ENCODE peak calls at places on chromosome 19, in seven cellular contexts. D is WTC11, P is HCT116, H is K562, Y is H1, W is GM12878, M is HepG2. V is an unnamed sample.

GRCh38 chr19:50922316-50922853 is 11.2 kb upstream of the KLK4 start:
- DNase-seq in D (peak), P (peak), H (peak), Y (peak), W (peak), M (peak), V (peak)

GRCh38 chr19:37855098-37855497 is 51.3 kb downstream of the WDR87 start:
- DNase-seq in D (no peak), P (no peak), H (no peak), Y (no peak), W (no peak), M (no peak), V (no peak)

GRCh38 chr19:390386-391198 is 18.4 kb downstream of the C2CD4C start:
- DNase-seq in D (no peak), P (no peak), H (no peak), Y (no peak), W (no peak), M (no peak), V (no peak)

GRCh38 chr19:41595258-41595889 is 19.4 kb downstream of the CEACAM21 start:
- DNase-seq in D (peak), P (peak), H (peak), Y (peak), W (peak), M (peak), V (peak)

GRCh38 chr19:14113762-14114414 is 3.7 kb downstream of the PRKACA start:
- DNase-seq in D (peak), P (peak), H (peak), Y (peak), W (no peak), M (no peak), V (peak)

GRCh38 chr19:57362419-57362818 is 932 bp upstream of the TRAPPC2B start:
- DNase-seq in D (no peak), P (no peak), H (no peak), Y (no peak), W (no peak), M (no peak), V (no peak)

GRCh38 chr19:50427997-50428425 is 4.7 kb upstream of the MYBPC2 start:
- DNase-seq in D (peak), P (no peak), H (no peak), Y (peak), W (no peak), M (no peak), V (no peak)

GRCh38 chr19:16168465-16169081 is 4.8 kb downstream of the CIB3 start:
- DNase-seq in D (no peak), P (no peak), H (peak), Y (no peak), W (no peak), M (no peak), V (no peak)

GRCh38 chr19:28285078-28285477 is 927.9 kb downstream of the UQCRFS1 start:
- DNase-seq in D (no peak), P (no peak), H (no peak), Y (no peak), W (no peak), M (no peak), V (no peak)

GRCh38 chr19:13055213-13056051 is 47.2 kb downstream of the LYL1 start:
- DNase-seq in D (peak), P (no peak), H (no peak), Y (peak), W (no peak), M (no peak), V (no peak)

GRCh38 chr19:48169585-48169973 is 565 bp downstream of the LIG1 start:
- DNase-seq in D (peak), P (peak), H (peak), Y (peak), W (no peak), M (peak), V (peak)
- TF ChIP-seq SP1 in D (no peak), P (no peak), H (no peak), Y (peak), W (no peak), M (no peak), V (no peak)

DNA sequence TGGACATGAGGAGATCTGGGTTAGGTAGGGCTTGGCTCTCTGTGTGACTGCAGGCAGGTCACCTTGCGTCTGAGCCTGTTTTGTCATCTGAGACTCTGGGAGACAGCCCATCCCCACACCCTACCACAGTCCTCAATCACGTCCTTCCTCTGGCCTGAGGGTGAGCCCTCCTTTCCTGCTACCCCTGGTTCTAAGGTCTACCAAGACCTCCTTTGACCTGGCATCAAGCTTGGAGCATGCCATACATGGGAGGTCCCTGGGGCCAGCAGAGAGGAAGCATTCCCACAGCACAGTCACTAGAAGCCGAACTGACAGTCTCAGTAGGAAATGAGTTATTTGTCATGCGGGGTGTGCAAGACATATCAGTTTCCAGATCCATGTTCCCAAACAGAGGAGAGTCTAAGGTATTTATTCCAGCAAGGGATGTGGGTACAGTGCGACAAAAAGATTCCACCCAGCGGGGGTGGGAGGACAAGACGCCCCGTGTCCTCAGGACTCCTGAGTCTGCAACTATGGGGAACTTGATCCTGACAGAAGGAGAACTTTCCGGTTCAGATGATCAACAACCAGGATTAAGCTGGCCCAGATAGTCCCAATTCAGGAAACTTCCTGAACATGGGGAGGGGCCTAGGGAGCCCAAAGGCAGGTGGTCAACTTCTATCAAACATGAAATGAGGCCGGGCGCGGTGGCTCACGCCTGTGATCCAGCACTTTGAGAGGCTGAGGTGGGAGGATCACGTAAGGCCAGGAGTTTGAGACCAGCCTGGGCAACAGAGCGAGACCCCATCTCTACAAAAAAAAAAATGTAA is 9.5 kb downstream of the ARRDC2 start:
- DNase-seq in D (no peak), P (no peak), H (no peak), Y (no peak), W (no peak), M (no peak), V (no peak)
- TF ChIP-seq SP1 in D (no peak), P (no peak), H (no peak), Y (no peak), W (no peak), M (no peak), V (no peak)

GRCh38 chr19:29795882-29796523 is 15.8 kb upstream of the CCNE1 start:
- DNase-seq in D (no peak), P (no peak), H (no peak), Y (no peak), W (no peak), M (no peak), V (no peak)
- TF ChIP-seq SP1 in D (no peak), P (no peak), H (no peak), Y (no peak), W (no peak), M (no peak), V (no peak)

GRCh38 chr19:43984687-43985000 is 656 bp downstream of the ZNF155 start:
- DNase-seq in D (no peak), P (no peak), H (no peak), Y (no peak), W (no peak), M (no peak), V (no peak)
- TF ChIP-seq SP1 in D (no peak), P (no peak), H (no peak), Y (no peak), W (no peak), M (no peak), V (no peak)

GRCh38 chr19:31325342-31325741 is 23.9 kb downstream of the TSHZ3 start:
- DNase-seq in D (no peak), P (no peak), H (no peak), Y (no peak), W (no peak), M (no peak), V (no peak)

GRCh38 chr19:31330237-31330636 is 19.0 kb downstream of the TSHZ3 start:
- DNase-seq in D (no peak), P (no peak), H (no peak), Y (no peak), W (no peak), M (no peak), V (no peak)

GRCh38 chr19:31329819-31330218 is 19.4 kb downstream of the TSHZ3 start:
- DNase-seq in D (no peak), P (no peak), H (no peak), Y (no peak), W (no peak), M (no peak), V (no peak)

GRCh38 chr19:31328238-31328637 is 21.0 kb downstream of the TSHZ3 start:
- DNase-seq in D (no peak), P (no peak), H (no peak), Y (no peak), W (no peak), M (no peak), V (no peak)

GRCh38 chr19:31326329-31327028 is 22.8 kb downstream of the TSHZ3 start:
- DNase-seq in D (no peak), P (no peak), H (no peak), Y (no peak), W (no peak), M (no peak), V (no peak)
- TF ChIP-seq SP1 in D (no peak), P (no peak), H (no peak), Y (no peak), W (no peak), M (no peak), V (no peak)

DNA sequence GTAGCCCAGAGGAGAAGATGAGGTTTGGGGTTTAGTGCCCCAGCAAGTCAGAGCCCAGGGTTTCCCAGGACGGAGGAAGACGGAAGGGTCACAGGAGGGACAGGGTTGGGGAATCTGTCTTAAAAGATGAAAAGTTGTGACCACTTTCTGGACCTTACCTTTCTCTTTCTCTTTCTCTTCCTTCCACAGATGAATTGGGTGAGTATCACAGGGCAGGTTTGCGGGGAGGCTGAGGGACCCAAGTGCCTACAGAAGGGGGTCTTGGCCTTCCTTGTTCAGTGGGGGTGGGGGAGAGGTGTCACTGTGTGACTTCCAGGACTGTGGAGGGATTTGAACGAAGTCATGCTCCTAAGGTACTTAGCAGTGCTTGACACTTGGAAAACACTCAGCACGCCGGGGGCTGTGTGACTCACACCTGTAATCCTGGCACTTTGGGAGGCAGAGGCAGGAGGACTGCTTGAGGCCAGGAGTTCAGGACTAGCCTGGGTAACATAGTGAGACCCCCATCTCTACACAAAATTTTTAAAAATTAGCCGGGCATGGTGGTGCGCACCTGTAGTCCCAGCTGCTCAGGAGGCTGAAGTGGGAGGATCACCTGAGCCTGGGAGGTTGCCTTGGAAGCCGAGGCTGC is 8.5 kb downstream of the RELB start:
- DNase-seq in D (no peak), P (no peak), H (no peak), Y (no peak), W (no peak), M (no peak), V (no peak)
- TF ChIP-seq SP1 in D (no peak), P (no peak), H (no peak), Y (no peak), W (no peak), M (no peak), V (no peak)

GRCh38 chr19:8657869-8658268 is 27.4 kb downstream of the NFILZ start:
- DNase-seq in D (no peak), P (no peak), H (no peak), Y (no peak), W (no peak), M (no peak), V (no peak)
- TF ChIP-seq SP1 in D (no peak), P (no peak), H (no peak), Y (no peak), W (no peak), M (no peak), V (no peak)

GRCh38 chr19:5002143-5002542 is 33.2 kb downstream of the KDM4B start:
- DNase-seq in D (no peak), P (peak), H (no peak), Y (no peak), W (no peak), M (peak), V (no peak)

GRCh38 chr19:5000120-5000611 is 31.3 kb downstream of the KDM4B start:
- DNase-seq in D (no peak), P (no peak), H (no peak), Y (no peak), W (no peak), M (no peak), V (no peak)

GRCh38 chr19:5005096-5005495 is 36.2 kb downstream of the KDM4B start:
- DNase-seq in D (no peak), P (no peak), H (no peak), Y (no peak), W (no peak), M (no peak), V (no peak)

GRCh38 chr19:5003781-5004180 is 34.9 kb downstream of the KDM4B start:
- DNase-seq in D (no peak), P (no peak), H (no peak), Y (no peak), W (no peak), M (no peak), V (no peak)

DNA sequence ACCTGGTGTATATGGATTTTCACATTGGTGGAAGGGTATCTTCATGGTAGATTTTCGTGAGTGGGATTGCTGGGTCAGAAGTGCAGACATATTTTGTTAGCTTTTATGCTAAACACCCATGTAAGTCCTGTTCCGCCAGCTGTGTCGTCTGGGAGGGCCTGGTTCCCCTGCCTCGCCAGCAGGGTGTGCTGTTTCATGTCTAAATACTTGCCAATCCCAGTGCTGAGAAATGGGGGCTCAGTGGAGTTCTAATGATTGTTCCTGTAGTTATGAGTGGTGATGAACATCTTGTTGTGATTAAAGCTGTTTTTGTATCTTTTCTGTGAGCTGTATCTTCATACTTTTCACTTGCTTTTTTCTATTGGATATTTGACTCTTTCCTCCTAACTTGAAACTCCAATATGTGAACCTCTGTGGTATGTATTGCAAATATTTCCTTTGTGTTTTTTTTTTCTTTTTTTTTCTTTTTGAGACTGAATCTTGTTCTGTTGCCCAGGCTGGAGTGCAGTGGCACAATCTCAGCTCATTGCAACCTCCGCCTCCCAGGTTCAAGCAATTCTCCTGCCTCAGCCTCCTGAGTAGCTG is 32.7 kb downstream of the KDM4B start:
- DNase-seq in D (peak), P (peak), H (peak), Y (no peak), W (no peak), M (peak), V (peak)
- TF ChIP-seq SP1 in D (no peak), P (no peak), H (no peak), Y (no peak), W (no peak), M (no peak), V (no peak)